ENCODE peak calls at places on chromosomes 16 and 17, in five cellular contexts. M is BJ, C is PC-3, Y is cardiac muscle cell, I is stomach. R is an unnamed sample.

GRCh38 chr16:85614338-85615013 is 1.4 kb downstream of the GSE1 start:
- DNase-seq in M (no peak), C (no peak), Y (no peak), I (no peak), R (no peak)

GRCh38 chr17:78132086-78132676 is 1.6 kb downstream of the TMC8 start:
- DNase-seq in M (no peak), C (peak; percentile 66), Y (no peak), I (peak; percentile 63), R (no peak)

GRCh38 chr16:7601100-7601499 is 268.5 kb downstream of the RBFOX1 start:
- DNase-seq in M (no peak), C (no peak), Y (no peak), I (no peak), R (no peak)

GRCh38 chr16:82888616-82889015 is 261.8 kb downstream of the CDH13 start:
- DNase-seq in M (peak; percentile 36), C (no peak), Y (peak; percentile 46), I (no peak), R (peak; percentile 65)

GRCh38 chr17:79749156-79749815 is 18.5 kb downstream of the ENPP7 start:
- DNase-seq in M (peak; percentile 28), C (peak; percentile 76), Y (peak; percentile 81), I (no peak), R (peak; percentile 34)

GRCh38 chr16:21283521-21284289 is 5.6 kb upstream of the CRYM start:
- DNase-seq in M (no peak), C (no peak), Y (peak; percentile 49), I (peak; percentile 30), R (no peak)

GRCh38 chr17:31627960-31628359 is 231.1 kb downstream of the COPRS start:
- DNase-seq in M (peak; percentile 56), C (peak; percentile 70), Y (no peak), I (no peak), R (peak; percentile 69)

GRCh38 chr16:56286819-56287218 is 95.5 kb downstream of the GNAO1 start:
- DNase-seq in M (no peak), C (no peak), Y (no peak), I (no peak), R (no peak)

GRCh38 chr17:57561072-57561861 is 183.8 kb downstream of the CCDC182 start:
- DNase-seq in M (no peak), C (no peak), Y (no peak), I (no peak), R (no peak)

DNA sequence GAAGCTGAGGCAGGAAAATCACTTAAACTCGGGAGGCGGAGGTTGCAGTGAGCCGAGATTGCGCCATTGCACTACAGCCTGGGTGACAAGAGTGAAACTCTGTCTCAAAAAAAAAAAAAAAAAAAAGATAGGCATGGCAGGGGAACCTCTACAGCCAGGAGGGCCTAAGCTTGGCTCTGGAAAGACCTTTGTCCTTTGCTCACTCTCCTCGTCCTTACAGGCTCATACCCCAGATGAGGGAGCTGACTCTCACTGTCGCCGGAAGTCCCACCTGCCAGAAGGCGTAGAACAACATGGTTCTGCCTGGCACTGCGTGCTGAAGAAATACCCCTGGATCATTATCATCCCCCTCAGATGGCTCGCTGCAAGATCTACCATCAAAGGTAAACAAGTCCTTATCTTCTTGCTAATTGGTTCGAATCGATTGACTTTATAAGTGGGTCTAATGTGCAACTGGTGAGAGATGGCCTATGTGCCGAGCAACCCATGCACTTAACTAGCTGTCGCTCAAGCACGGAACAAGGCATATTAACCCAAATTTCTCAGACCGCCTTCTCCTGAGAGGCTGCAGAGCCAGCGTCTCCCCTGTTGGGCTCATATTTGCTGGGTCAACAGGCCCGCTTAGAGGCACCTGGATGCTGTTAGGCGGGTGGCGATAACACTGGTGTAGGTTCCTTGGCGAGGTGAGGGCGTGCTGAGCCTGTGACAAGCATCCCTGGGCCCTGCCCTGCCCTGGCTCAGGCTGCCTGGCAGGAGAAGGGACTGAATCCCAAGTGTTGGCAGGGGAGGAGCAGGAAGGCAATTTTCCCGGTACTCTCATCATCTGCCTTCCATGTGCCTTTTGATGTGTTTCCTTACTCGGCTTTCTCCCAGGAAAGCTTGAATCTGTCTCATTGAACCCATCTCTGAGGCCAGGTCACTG is 29.6 kb downstream of the RTN4RL1 start:
- DNase-seq in M (no peak), C (no peak), Y (no peak), I (peak; percentile 50), R (no peak)
- H3K4me3 ChIP-seq in M (no peak overlapping the region), C (no peak overlapping the region), Y (no peak overlapping the region), I (no peak overlapping the region), R (no peak overlapping the region)

GRCh38 chr17:82118178-82118814 is 20.3 kb upstream of the FASN start:
- DNase-seq in M (no peak), C (no peak), Y (no peak), I (no peak), R (no peak)

GRCh38 chr17:82121246-82121645 is 23.2 kb upstream of the FASN start:
- DNase-seq in M (no peak), C (no peak), Y (no peak), I (no peak), R (no peak)

GRCh38 chr17:82118815-82119380 is 20.9 kb upstream of the FASN start:
- DNase-seq in M (no peak), C (no peak), Y (peak; percentile 86), I (no peak), R (no peak)

GRCh38 chr17:82121660-82122629 is 23.9 kb upstream of the FASN start:
- DNase-seq in M (no peak), C (no peak), Y (no peak), I (no peak), R (no peak)

DNA sequence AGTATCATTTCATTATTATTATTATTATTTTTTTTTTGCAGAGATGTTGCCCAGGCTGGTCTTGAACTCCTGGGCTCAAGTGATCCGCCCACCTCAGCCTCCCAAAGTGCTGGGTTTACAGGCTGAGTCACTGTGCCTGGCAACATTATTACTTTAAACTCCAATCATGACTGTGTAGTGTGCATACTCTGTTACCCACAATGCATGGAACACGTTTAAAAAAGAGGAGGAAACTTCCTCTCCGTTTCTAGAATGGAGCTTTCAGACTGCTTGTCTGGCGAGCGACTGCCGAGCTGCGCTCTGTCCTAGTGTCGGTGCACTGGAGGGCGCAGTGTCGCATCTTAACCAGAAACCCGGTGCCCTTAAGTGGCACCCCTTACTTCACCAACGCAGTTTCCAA is 22.1 kb upstream of the FASN start:
- DNase-seq in M (peak; percentile 57), C (peak; percentile 44), Y (no peak), I (no peak), R (no peak)
- TF ChIP-seq CTCF in M (peak; percentile 20), C (no peak), Y (no peak), I (no peak), R (no peak)

GRCh38 chr16:55056585-55057520 is 126.2 kb downstream of the IRX5 start:
- DNase-seq in M (no peak), C (no peak), Y (peak; percentile 4), I (no peak), R (no peak)
- H3K4me3 ChIP-seq in M (no peak overlapping the region), C (no peak overlapping the region), Y (peak overlapping the region; percentile 29), I (peak overlapping the region; percentile 31), R (peak overlapping the region; percentile 18)

GRCh38 chr17:64154321-64155089 is 24.6 kb upstream of the ERN1 start:
- DNase-seq in M (no peak), C (no peak), Y (no peak), I (no peak), R (no peak)

GRCh38 chr17:64155090-64155630 is 25.2 kb upstream of the ERN1 start:
- DNase-seq in M (no peak), C (no peak), Y (no peak), I (no peak), R (no peak)

GRCh38 chr17:64156670-64157069 is 26.7 kb upstream of the ERN1 start:
- DNase-seq in M (no peak), C (no peak), Y (no peak), I (no peak), R (no peak)

GRCh38 chr17:64157669-64158180 is 27.8 kb upstream of the ERN1 start:
- DNase-seq in M (no peak), C (peak; percentile 38), Y (no peak), I (no peak), R (no peak)

GRCh38 chr17:64155751-64156544 is 26.0 kb upstream of the ERN1 start:
- DNase-seq in M (no peak), C (peak; percentile 44), Y (peak; percentile 82), I (peak; percentile 77), R (no peak)
- TF ChIP-seq CTCF in M (no peak), C (no peak), Y (peak; percentile 14), I (no peak), R (no peak)

GRCh38 chr17:76586741-76587487 is 1.3 kb upstream of the ST6GALNAC2 start:
- DNase-seq in M (no peak), C (no peak), Y (no peak), I (no peak), R (no peak)
- H3K4me3 ChIP-seq in M (no peak overlapping the region), C (no peak overlapping the region), Y (no peak overlapping the region), I (peak overlapping the region; percentile 82), R (no peak overlapping the region)

GRCh38 chr16:50841081-50841886 is 99.4 kb downstream of the CYLD start:
- DNase-seq in M (no peak), C (no peak), Y (peak; percentile 47), I (no peak), R (no peak)

GRCh38 chr16:50842013-50842505 is 100.2 kb downstream of the CYLD start:
- DNase-seq in M (no peak), C (no peak), Y (no peak), I (no peak), R (no peak)

GRCh38 chr16:50838885-50839284 is 97.0 kb downstream of the CYLD start:
- DNase-seq in M (no peak), C (no peak), Y (no peak), I (no peak), R (no peak)

GRCh38 chr16:50839356-50839755 is 97.5 kb downstream of the CYLD start:
- DNase-seq in M (no peak), C (no peak), Y (no peak), I (no peak), R (no peak)

DNA sequence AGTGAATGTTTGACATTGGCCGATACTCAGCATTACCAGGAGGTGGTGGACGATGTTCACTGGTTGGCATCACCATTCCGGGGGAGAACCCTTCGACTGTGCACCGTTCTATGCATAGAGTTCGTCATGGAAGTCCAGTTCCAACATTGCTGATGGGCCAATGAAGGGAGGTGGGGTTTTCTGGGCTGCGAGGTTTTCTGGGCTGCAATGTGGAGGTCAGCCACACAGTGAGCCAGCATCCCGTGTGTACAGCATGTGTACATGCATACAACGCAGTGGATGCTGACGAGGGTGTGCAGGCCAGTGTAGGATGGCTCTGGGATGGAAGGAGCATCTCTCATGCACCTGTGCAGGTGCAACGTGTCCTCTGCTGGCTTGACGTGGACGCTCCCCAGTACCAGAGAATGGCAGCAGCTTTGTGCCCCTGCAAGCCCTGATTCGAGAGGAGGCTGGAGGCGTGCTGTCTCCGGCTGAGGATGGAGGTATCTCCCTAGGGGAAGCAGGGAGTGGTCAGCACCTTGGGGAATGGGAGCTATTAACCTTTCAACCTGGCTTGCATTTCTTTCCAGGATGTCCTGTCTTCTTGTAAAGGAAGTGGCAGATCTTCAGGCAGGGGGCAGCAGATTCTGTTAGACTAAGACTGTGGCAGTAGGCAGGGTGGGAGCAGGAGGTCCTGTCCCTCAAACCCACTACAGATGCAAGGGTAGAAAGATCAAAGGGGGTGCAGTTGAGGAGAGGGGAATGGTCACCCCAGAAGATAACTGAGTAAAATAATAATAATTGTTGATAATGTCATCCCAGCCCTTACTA is 98.2 kb downstream of the CYLD start:
- DNase-seq in M (no peak), C (no peak), Y (no peak), I (no peak), R (no peak)
- TF ChIP-seq CTCF in M (no peak), C (peak; percentile 18), Y (no peak), I (no peak), R (no peak)